ENCODE peak calls at places on chromosomes 6 and 20, in eight cellular contexts. V is upper lobe of right lung; H is neuronal stem cell; D is PC-3; R is adipocyte; P is effector memory CD4-positive, alpha-beta T cell; Z is psoas muscle; Y is left ventricle myocardium inferior. S is an unnamed sample.

GRCh38 chr6:154341876-154342275 is 14.7 kb downstream of the IPCEF1 start:
- DNase-seq in V (no peak), H (no peak), D (no peak), R (peak; percentile 29), P (no peak), Z (no peak), Y (no peak), S (no peak)

GRCh38 chr6:114108119-114109002 is 137.4 kb upstream of the HDAC2 start:
- DNase-seq in V (peak; percentile 69), H (peak; percentile 53), D (peak; percentile 85), R (peak; percentile 87), P (no peak), Z (peak; percentile 66), Y (peak; percentile 39), S (no peak)

GRCh38 chr6:137188855-137189254 is 15.4 kb upstream of the IL22RA2 start:
- DNase-seq in V (no peak), H (peak; percentile 27), D (peak; percentile 12), R (no peak), P (no peak), Z (no peak), Y (no peak), S (no peak)

GRCh38 chr6:32123681-32124080 is 4.4 kb downstream of the ATF6B start:
- DNase-seq in V (no peak), H (no peak), D (no peak), R (no peak), P (no peak), Z (no peak), Y (no peak), S (no peak)

GRCh38 chr6:122956376-122956775 is 39.7 kb upstream of the CLVS2 start:
- DNase-seq in V (no peak), H (no peak), D (no peak), R (no peak), P (no peak), Z (no peak), Y (no peak), S (no peak)

GRCh38 chr6:108750801-108751200 is 97.4 kb upstream of the ARMC2 start:
- DNase-seq in V (no peak), H (no peak), D (peak; percentile 76), R (no peak), P (no peak), Z (no peak), Y (no peak), S (no peak)

GRCh38 chr6:119587537-119587936 is 238.0 kb upstream of the MAN1A1 start:
- DNase-seq in V (no peak), H (no peak), D (peak; percentile 36), R (no peak), P (no peak), Z (no peak), Y (no peak), S (no peak)

GRCh38 chr6:156776470-156776840 is 723 bp upstream of the ARID1B start:
- DNase-seq in V (no peak), H (no peak), D (peak; percentile 37), R (peak; percentile 63), P (no peak), Z (no peak), Y (no peak), S (no peak)

GRCh38 chr20:24829649-24830370 is 119.3 kb upstream of the CST7 start:
- DNase-seq in V (no peak), H (no peak), D (no peak), R (no peak), P (no peak), Z (no peak), Y (no peak), S (no peak)

GRCh38 chr6:32947552-32948465 is 5.1 kb downstream of the HLA-DMA start:
- DNase-seq in V (no peak), H (no peak), D (peak; percentile 75), R (peak; percentile 36), P (peak; percentile 11), Z (no peak), Y (no peak), S (no peak)

GRCh38 chr6:53376661-53377226 is 28.0 kb upstream of the ELOVL5 start:
- DNase-seq in V (no peak), H (no peak), D (no peak), R (no peak), P (no peak), Z (no peak), Y (no peak), S (no peak)

GRCh38 chr20:41085606-41086005 is 51.7 kb upstream of the PLCG1 start:
- DNase-seq in V (no peak), H (no peak), D (no peak), R (no peak), P (no peak), Z (no peak), Y (no peak), S (no peak)

GRCh38 chr6:43707767-43708166 is 20.2 kb upstream of the MRPS18A start:
- DNase-seq in V (no peak), H (no peak), D (no peak), R (no peak), P (no peak), Z (no peak), Y (no peak), S (no peak)

GRCh38 chr20:60431349-60431748 is 473.1 kb downstream of the CDH26 start:
- DNase-seq in V (no peak), H (no peak), D (no peak), R (no peak), P (no peak), Z (no peak), Y (no peak), S (no peak)
- H3K9me3 ChIP-seq in V (no peaks in the 10 kb centered on the region), H (no peaks in the 10 kb centered on the region), D (peaks cover 9% of the 10 kb centered on the region), R (no peaks in the 10 kb centered on the region), P (no peaks in the 10 kb centered on the region), Z (no peaks in the 10 kb centered on the region), Y (no peaks in the 10 kb centered on the region), S (no peaks in the 10 kb centered on the region)

DNA sequence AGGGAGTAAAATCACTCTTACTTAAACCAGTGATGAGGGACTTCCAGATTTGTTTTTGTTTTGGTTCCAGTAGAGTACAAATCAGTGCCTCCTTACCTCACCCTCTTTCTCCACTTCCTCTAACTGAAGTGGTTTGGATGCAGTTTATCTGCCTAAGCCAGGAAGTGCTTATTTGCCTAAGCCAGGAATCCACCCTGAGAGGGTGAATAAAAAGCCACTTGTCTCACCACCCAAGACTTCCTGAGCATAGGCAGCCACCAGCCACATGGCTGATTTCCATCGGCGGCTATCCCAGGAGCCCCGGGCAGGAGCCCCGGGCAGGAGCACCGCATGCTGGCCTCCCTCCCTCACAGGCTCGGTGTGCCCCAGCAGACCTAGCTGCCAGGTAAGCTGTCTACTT is 12.0 kb downstream of the LRP11 start:
- DNase-seq in V (peak; percentile 80), H (no peak), D (peak; percentile 79), R (peak; percentile 26), P (no peak), Z (peak; percentile 72), Y (no peak), S (no peak)
- H3K4me1 ChIP-seq in V (peaks cover 19% of the 10 kb centered on the region), H (peaks cover 11% of the 10 kb centered on the region), D (peaks cover 63% of the 10 kb centered on the region), R (peaks cover 21% of the 10 kb centered on the region), P (no peaks in the 10 kb centered on the region), Z (peaks cover 37% of the 10 kb centered on the region), Y (peaks cover 12% of the 10 kb centered on the region), S (peaks cover 2% of the 10 kb centered on the region)

GRCh38 chr6:169986171-169986847 is 234.9 kb downstream of the ERMARD start:
- DNase-seq in V (peak; percentile 59), H (no peak), D (no peak), R (no peak), P (no peak), Z (no peak), Y (peak; percentile 11), S (no peak)

GRCh38 chr6:169986848-169987498 is 235.6 kb downstream of the ERMARD start:
- DNase-seq in V (peak; percentile 57), H (no peak), D (no peak), R (no peak), P (no peak), Z (no peak), Y (peak; percentile 8), S (no peak)

GRCh38 chr6:169984181-169985120 is 233.0 kb downstream of the ERMARD start:
- DNase-seq in V (peak; percentile 86), H (no peak), D (no peak), R (no peak), P (no peak), Z (peak; percentile 35), Y (peak; percentile 9), S (no peak)

GRCh38 chr6:169983651-169984050 is 232.2 kb downstream of the ERMARD start:
- DNase-seq in V (no peak), H (no peak), D (no peak), R (no peak), P (no peak), Z (peak; percentile 28), Y (no peak), S (no peak)

GRCh38 chr6:169985121-169986015 is 233.9 kb downstream of the ERMARD start:
- DNase-seq in V (peak; percentile 82), H (no peak), D (no peak), R (no peak), P (no peak), Z (no peak), Y (peak; percentile 6), S (no peak)
- H3K9me3 ChIP-seq in V (no peaks in the 10 kb centered on the region), H (no peaks in the 10 kb centered on the region), D (no peaks in the 10 kb centered on the region), R (no peaks in the 10 kb centered on the region), P (no peaks in the 10 kb centered on the region), Z (no peaks in the 10 kb centered on the region), Y (no peaks in the 10 kb centered on the region), S (no peaks in the 10 kb centered on the region)

GRCh38 chr6:41549673-41550072 is 3.5 kb downstream of the FOXP4 start:
- DNase-seq in V (no peak), H (no peak), D (no peak), R (no peak), P (no peak), Z (no peak), Y (no peak), S (no peak)

GRCh38 chr6:41547799-41548097 is 1.6 kb downstream of the FOXP4 start:
- DNase-seq in V (no peak), H (no peak), D (peak; percentile 12), R (no peak), P (no peak), Z (no peak), Y (no peak), S (no peak)

GRCh38 chr6:41546866-41547798 is 951 bp downstream of the FOXP4 start:
- DNase-seq in V (peak; percentile 80), H (peak; percentile 40), D (peak; percentile 33), R (peak; percentile 72), P (no peak), Z (peak; percentile 72), Y (peak; percentile 42), S (no peak)

GRCh38 chr6:41548098-41548840 is 2.1 kb downstream of the FOXP4 start:
- DNase-seq in V (peak; percentile 82), H (no peak), D (no peak), R (no peak), P (peak; percentile 54), Z (peak; percentile 53), Y (no peak), S (no peak)

DNA sequence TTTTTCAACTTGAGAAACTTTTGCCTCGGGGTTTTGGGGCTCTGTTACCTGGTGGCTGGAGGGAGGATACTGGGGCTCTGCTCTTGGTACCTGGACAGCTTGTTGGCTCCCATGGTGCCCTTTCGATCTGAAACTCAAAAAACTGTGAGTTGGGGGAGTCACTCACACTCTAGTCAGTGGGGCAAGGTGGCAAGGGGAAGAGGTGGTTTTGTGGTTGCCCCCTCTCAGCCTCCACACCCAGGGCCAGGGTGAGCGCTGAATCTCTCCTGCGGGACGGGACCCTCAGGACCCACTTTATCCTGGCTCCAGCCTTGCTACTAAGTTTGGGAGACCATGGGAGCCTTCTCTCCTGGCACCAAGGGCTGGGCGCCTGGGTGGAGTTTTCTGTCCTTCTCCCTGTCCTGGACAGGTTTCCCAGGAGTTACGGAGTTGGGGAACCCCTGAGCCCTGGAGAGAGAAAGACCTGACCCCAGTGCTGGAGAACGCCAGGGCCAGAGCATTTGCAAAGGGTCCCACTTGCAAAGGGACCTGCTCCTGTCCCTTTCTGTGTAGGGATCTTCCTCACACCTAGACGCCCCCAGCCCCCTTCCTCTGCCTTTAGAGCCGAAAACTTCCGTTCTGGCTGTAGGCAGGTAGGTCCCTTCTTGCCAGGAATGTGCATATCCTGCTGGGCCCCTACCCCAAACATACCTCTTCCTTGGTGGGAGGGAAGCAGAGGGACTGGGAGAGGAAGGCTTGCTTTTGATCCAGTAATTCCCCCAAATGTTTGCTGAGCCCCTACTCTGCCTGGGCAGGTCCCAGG is 2.9 kb downstream of the FOXP4 start:
- DNase-seq in V (no peak), H (no peak), D (no peak), R (no peak), P (no peak), Z (no peak), Y (no peak), S (no peak)
- H3K4me1 ChIP-seq in V (peaks cover 30% of the 10 kb centered on the region), H (peaks cover 37% of the 10 kb centered on the region), D (peaks cover 15% of the 10 kb centered on the region), R (peaks cover 15% of the 10 kb centered on the region), P (peaks cover 27% of the 10 kb centered on the region), Z (peaks cover 23% of the 10 kb centered on the region), Y (peaks cover 62% of the 10 kb centered on the region), S (peaks cover 53% of the 10 kb centered on the region)

S was measured in thoracic aorta.